ENCODE peak calls at places on chromosome 4, in seven cellular contexts. N is heart left ventricle, F is esophagus squamous epithelium, M is H1, U is pancreas, J is COR-L47, D is left cardiac atrium. Y is an unnamed sample.

GRCh38 chr4:76293705-76294274 is 12.7 kb upstream of the STBD1 start:
- DNase-seq in N (no peak), F (no peak), M (no peak), U (no peak), J (no peak), D (no peak), Y (no peak)

GRCh38 chr4:163666335-163666888 is 171.9 kb downstream of the TMA16 start:
- DNase-seq in N (no peak), F (no peak), M (no peak), U (no peak), J (no peak), D (no peak), Y (no peak)

GRCh38 chr4:174520655-174521054 is 1.6 kb downstream of the HPGD start:
- DNase-seq in N (no peak), F (no peak), M (no peak), U (no peak), J (no peak), D (no peak), Y (no peak)

GRCh38 chr4:16931906-16932305 is 33.5 kb upstream of the LDB2 start:
- DNase-seq in N (no peak), F (no peak), M (no peak), U (no peak), J (no peak), D (no peak), Y (no peak)

GRCh38 chr4:98928505-98929340 is at the start of gene EIF4E:
- DNase-seq in N (peak), F (peak), M (peak), U (peak), J (peak), D (peak), Y (peak)

GRCh38 chr4:124717101-124717500 is 4.6 kb upstream of the ANKRD50 start:
- DNase-seq in N (no peak), F (no peak), M (no peak), U (no peak), J (no peak), D (no peak), Y (no peak)

GRCh38 chr4:1871471-1872021 is 353 bp downstream of the NSD2 start:
- DNase-seq in N (peak), F (no peak), M (peak), U (peak), J (no peak), D (peak), Y (no peak)

GRCh38 chr4:113646456-113646809 is 115.1 kb downstream of the CAMK2D start:
- DNase-seq in N (no peak), F (no peak), M (peak), U (no peak), J (no peak), D (no peak), Y (peak)

GRCh38 chr4:130808492-130808891 is 1712.5 kb downstream of the C4orf33 start:
- DNase-seq in N (no peak), F (no peak), M (no peak), U (no peak), J (peak), D (no peak), Y (no peak)

GRCh38 chr4:41460641-41461040 is 77.3 kb upstream of the LIMCH1 start:
- DNase-seq in N (no peak), F (no peak), M (no peak), U (no peak), J (no peak), D (no peak), Y (no peak)

GRCh38 chr4:8855781-8856245 is 15.8 kb downstream of the HMX1 start:
- DNase-seq in N (no peak), F (no peak), M (peak), U (no peak), J (no peak), D (no peak), Y (no peak)